ENCODE peak calls at places on chromosomes 3 and 15, in five cellular contexts. O is SJSA1; W is activated CD4-positive, alpha-beta T cell treated with anti-CD3 and anti-CD28 coated beads, Interleukin-2, amount 50 U/mL, for 4 hours; Q is BE2C; H is NCI-H2081. C is an unnamed sample.

GRCh38 chr3:120198305-120198878 is 86.6 kb downstream of the GPR156 start:
- DNase-seq in W (no peak), Q (no peak), H (no peak), O (peak), C (peak)

GRCh38 chr3:175535351-175535750 is 676.2 kb downstream of the NAALADL2 start:
- DNase-seq in H (no peak), W (no peak), O (no peak), Q (no peak), C (no peak)

GRCh38 chr15:67822537-67823370 is 2.6 kb upstream of the SKOR1 start:
- DNase-seq in W (no peak), H (no peak), Q (no peak), O (no peak), C (peak)

GRCh38 chr15:57085267-57085666 is 166.8 kb downstream of the TCF12 start:
- DNase-seq in H (no peak), W (no peak), O (no peak), Q (no peak), C (no peak)

GRCh38 chr3:35383719-35384555 is 255.4 kb upstream of the ARPP21 start:
- DNase-seq in H (no peak), Q (no peak), W (no peak), O (no peak), C (no peak)

GRCh38 chr3:100902572-100902971 is 90.6 kb downstream of the ABI3BP start:
- DNase-seq in Q (no peak), H (no peak), O (no peak), W (no peak), C (no peak)

GRCh38 chr15:68353418-68354145 is 76.0 kb downstream of the FEM1B start:
- DNase-seq in H (no peak), W (no peak), Q (no peak), O (peak), C (no peak)

GRCh38 chr15:27679621-27680521 is 419.2 kb downstream of the OCA2 start:
- DNase-seq in Q (peak), O (no peak), H (peak), W (no peak), C (peak)

GRCh38 chr3:111636506-111636905 is 41.4 kb upstream of the ZBED2 start:
- DNase-seq in W (no peak), Q (no peak), H (no peak), O (no peak), C (no peak)

GRCh38 chr15:34773013-34773412 is 18.2 kb upstream of the GJD2 start:
- DNase-seq in O (no peak), W (no peak), H (no peak), Q (no peak), C (no peak)

GRCh38 chr3:191329654-191330308 is 545 bp downstream of the UTS2B start:
- DNase-seq in O (peak), H (peak), W (no peak), Q (peak), C (peak)

GRCh38 chr3:119346076-119346496 is 51.9 kb downstream of the ARHGAP31 start:
- DNase-seq in Q (no peak), O (peak), H (no peak), W (no peak), C (no peak)

GRCh38 chr3:150094150-150094932 is 123.6 kb upstream of the PFN2 start:
- DNase-seq in H (no peak), W (no peak), Q (no peak), O (no peak), C (peak)

GRCh38 chr3:99774467-99774866 is 43.2 kb upstream of the CMSS1 start:
- DNase-seq in Q (no peak), W (no peak), O (no peak), H (no peak), C (no peak)

GRCh38 chr15:77295446-77295845 is 124.5 kb downstream of the PEAK1 start:
- DNase-seq in O (no peak), W (no peak), H (no peak), Q (no peak), C (no peak)

GRCh38 chr15:75107905-75108838 is 84.8 kb downstream of the PPCDC start:
- DNase-seq in Q (no peak), H (no peak), O (peak), W (peak), C (no peak)

GRCh38 chr3:45986303-45986982 is 9.2 kb downstream of the FYCO1 start:
- DNase-seq in O (peak), H (no peak), Q (no peak), W (no peak), C (no peak)

GRCh38 chr3:44987318-44987717 is 11.3 kb downstream of the EXOSC7 start:
- DNase-seq in Q (no peak), H (no peak), W (no peak), O (no peak), C (no peak)

GRCh38 chr15:77852241-77853007 is 219.7 kb upstream of the LINGO1 start:
- DNase-seq in H (no peak), Q (no peak), O (no peak), W (no peak), C (no peak)

GRCh38 chr3:11010406-11011165 is 18.0 kb downstream of the SLC6A1 start:
- DNase-seq in Q (no peak), W (no peak), H (no peak), O (no peak), C (no peak)

GRCh38 chr3:50572801-50573371 is 3.6 kb downstream of the HEMK1 start:
- DNase-seq in W (peak), H (no peak), Q (no peak), O (no peak), C (no peak)

GRCh38 chr3:110895054-110895453 is 176.6 kb upstream of the NECTIN3 start:
- DNase-seq in Q (no peak), O (no peak), W (no peak), H (no peak), C (no peak)

GRCh38 chr3:187702507-187703033 is at the start of gene RTP2:
- DNase-seq in W (no peak), O (peak), H (no peak), Q (no peak), C (no peak)

GRCh38 chr3:188772886-188773285 is 398.9 kb upstream of the TPRG1 start:
- DNase-seq in O (peak), W (no peak), Q (no peak), H (no peak), C (no peak)

GRCh38 chr3:169846458-169847193 is 23.1 kb downstream of the LRRC31 start:
- DNase-seq in W (no peak), H (no peak), Q (no peak), O (no peak), C (no peak)

GRCh38 chr3:69541823-69542264 is 156.0 kb upstream of the FRMD4B start:
- DNase-seq in H (peak), Q (peak), W (no peak), O (peak), C (no peak)

GRCh38 chr3:165464736-165465135 is 268.6 kb upstream of the SLITRK3 start:
- DNase-seq in W (no peak), O (no peak), Q (no peak), H (no peak), C (no peak)

GRCh38 chr15:59687831-59688230 is 1.3 kb downstream of the BNIP2 start:
- DNase-seq in O (peak), W (no peak), H (no peak), Q (no peak), C (no peak)

GRCh38 chr3:114144909-114145688 is 33.8 kb downstream of the DRD3 start:
- DNase-seq in W (no peak), H (no peak), O (peak), Q (no peak), C (no peak)

GRCh38 chr15:95869920-95870319 is 460.6 kb upstream of the NR2F2 start:
- DNase-seq in Q (no peak), O (no peak), W (no peak), H (no peak), C (no peak)

GRCh38 chr3:29426302-29427226 is 145.7 kb downstream of the RBMS3 start:
- DNase-seq in W (no peak), Q (no peak), H (no peak), O (no peak), C (peak)

GRCh38 chr3:170809021-170809974 is 60.7 kb downstream of the RPL22L1 start:
- DNase-seq in W (no peak), Q (peak), H (peak), O (peak), C (peak)

GRCh38 chr15:77181305-77182074 is 110.6 kb upstream of the TSPAN3 start:
- DNase-seq in H (no peak), W (no peak), Q (no peak), O (no peak), C (no peak)

GRCh38 chr15:80468776-80469175 is 64.6 kb downstream of the ARNT2 start:
- DNase-seq in W (no peak), Q (no peak), H (no peak), O (no peak), C (no peak)

C was measured in NCI-H1105.